ENCODE peak calls at places on chromosomes 2 and 18, in six cellular contexts. One of them, this sample, is unnamed.

GRCh38 chr2:18045230-18045629 is 166.8 kb downstream of the KCNS3 start:
- DNase-seq in stomach: no peak
- DNase-seq in ovary: no peak
- DNase-seq in A549: no peak
- DNase-seq in breast epithelium: no peak
- DNase-seq in GM12878: no peak
- DNase-seq in this sample: no peak

GRCh38 chr2:37837576-37838335 is 87.3 kb upstream of the RMDN2 start:
- DNase-seq in stomach: no peak
- DNase-seq in ovary: no peak
- DNase-seq in A549: no peak
- DNase-seq in breast epithelium: no peak
- DNase-seq in GM12878: no peak
- DNase-seq in this sample: peak

GRCh38 chr2:163664610-163665009 is 71.2 kb downstream of the FIGN start:
- DNase-seq in stomach: no peak
- DNase-seq in ovary: no peak
- DNase-seq in A549: peak
- DNase-seq in breast epithelium: no peak
- DNase-seq in GM12878: no peak
- DNase-seq in this sample: no peak

GRCh38 chr2:237864030-237864931 is 4.9 kb downstream of the RAMP1 start:
- DNase-seq in stomach: no peak
- DNase-seq in ovary: peak
- DNase-seq in A549: no peak
- DNase-seq in breast epithelium: peak
- DNase-seq in GM12878: no peak
- DNase-seq in this sample: no peak

GRCh38 chr2:1222062-1222461 is 191.2 kb upstream of the TPO start:
- DNase-seq in stomach: no peak
- DNase-seq in ovary: no peak
- DNase-seq in A549: no peak
- DNase-seq in breast epithelium: no peak
- DNase-seq in GM12878: no peak
- DNase-seq in this sample: no peak

GRCh38 chr18:40866013-40866644 is 1088.9 kb upstream of the PIK3C3 start:
- DNase-seq in stomach: no peak
- DNase-seq in ovary: no peak
- DNase-seq in A549: peak
- DNase-seq in breast epithelium: no peak
- DNase-seq in GM12878: no peak
- DNase-seq in this sample: no peak

GRCh38 chr2:63050916-63051794 is 525 bp downstream of the OTX1 start:
- DNase-seq in stomach: no peak
- DNase-seq in ovary: peak
- DNase-seq in A549: no peak
- DNase-seq in breast epithelium: no peak
- DNase-seq in GM12878: no peak
- DNase-seq in this sample: no peak

GRCh38 chr18:78506031-78506461 is 473.6 kb upstream of the SALL3 start:
- DNase-seq in stomach: no peak
- DNase-seq in ovary: no peak
- DNase-seq in A549: no peak
- DNase-seq in breast epithelium: no peak
- DNase-seq in GM12878: no peak
- DNase-seq in this sample: no peak

GRCh38 chr2:157181234-157181633 is 76.3 kb upstream of the GALNT5 start:
- DNase-seq in stomach: no peak
- DNase-seq in ovary: no peak
- DNase-seq in A549: no peak
- DNase-seq in breast epithelium: no peak
- DNase-seq in GM12878: no peak
- DNase-seq in this sample: no peak

GRCh38 chr2:42562474-42563144 is 5.8 kb upstream of the MTA3 start:
- DNase-seq in stomach: peak
- DNase-seq in ovary: no peak
- DNase-seq in A549: no peak
- DNase-seq in breast epithelium: peak
- DNase-seq in GM12878: no peak
- DNase-seq in this sample: no peak

GRCh38 chr2:239369631-239370161 is 31.1 kb downstream of the HDAC4 start:
- DNase-seq in stomach: no peak
- DNase-seq in ovary: no peak
- DNase-seq in A549: no peak
- DNase-seq in breast epithelium: no peak
- DNase-seq in GM12878: peak
- DNase-seq in this sample: peak

GRCh38 chr2:38158361-38159128 is 82.6 kb upstream of the CYP1B1 start:
- DNase-seq in stomach: no peak
- DNase-seq in ovary: no peak
- DNase-seq in A549: no peak
- DNase-seq in breast epithelium: no peak
- DNase-seq in GM12878: no peak
- DNase-seq in this sample: no peak

GRCh38 chr2:175766880-175767279 is 235.2 kb downstream of the LNPK start:
- DNase-seq in stomach: no peak
- DNase-seq in ovary: no peak
- DNase-seq in A549: peak
- DNase-seq in breast epithelium: no peak
- DNase-seq in GM12878: no peak
- DNase-seq in this sample: no peak

GRCh38 chr2:216695401-216695821 is at the start of gene IGFBP5:
- DNase-seq in stomach: peak
- DNase-seq in ovary: peak
- DNase-seq in A549: no peak
- DNase-seq in breast epithelium: peak
- DNase-seq in GM12878: no peak
- DNase-seq in this sample: peak
- TF ChIP-seq CTCF in stomach: no peak
- TF ChIP-seq CTCF in ovary: no peak
- TF ChIP-seq CTCF in A549: peak
- TF ChIP-seq CTCF in breast epithelium: no peak
- TF ChIP-seq CTCF in GM12878: no peak
- TF ChIP-seq CTCF in this sample: no peak

DNA sequence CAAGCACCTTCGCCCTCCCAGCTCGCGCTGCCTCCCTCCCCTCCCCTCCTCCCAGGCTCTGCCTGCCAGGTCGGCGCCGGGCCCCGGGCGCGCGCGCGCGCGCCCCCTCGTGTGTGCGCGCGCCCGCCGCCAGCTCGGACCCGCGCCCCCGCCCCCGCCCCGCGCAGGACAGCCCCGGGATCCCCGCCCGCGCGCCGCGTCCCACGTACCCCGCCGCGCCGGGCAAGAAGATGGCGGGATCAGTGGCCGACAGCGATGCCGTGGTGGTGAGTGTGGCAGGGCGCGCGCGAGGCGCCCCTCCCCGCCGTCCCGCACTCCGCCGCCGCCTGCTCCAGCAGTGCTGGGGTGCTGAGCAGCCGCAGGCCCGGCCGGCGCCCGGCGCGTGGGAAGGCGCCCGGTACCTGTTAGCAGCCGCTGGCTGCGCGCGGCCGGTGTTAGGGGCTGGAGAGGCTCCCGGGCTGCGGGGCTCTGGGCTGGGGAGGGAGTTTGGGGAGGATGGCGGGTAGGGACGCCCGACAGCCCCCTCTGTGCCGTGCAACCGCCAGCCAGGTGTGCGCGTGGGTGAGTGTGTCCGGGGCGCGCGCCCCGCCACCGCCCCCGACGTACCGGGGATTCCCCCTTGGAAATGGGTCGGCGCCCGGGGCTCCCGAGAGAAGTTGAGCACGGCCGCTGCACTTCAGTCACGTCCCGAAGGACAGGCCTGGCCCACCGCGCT is 511 bp downstream of the LGALSL start:
- DNase-seq in stomach: peak
- DNase-seq in ovary: peak
- DNase-seq in A549: peak
- DNase-seq in breast epithelium: peak
- DNase-seq in GM12878: no peak
- DNase-seq in this sample: no peak
- TF ChIP-seq POLR2A in stomach: no peak
- TF ChIP-seq POLR2A in ovary: no peak
- TF ChIP-seq POLR2A in A549: no peak
- TF ChIP-seq POLR2A in breast epithelium: no peak
- TF ChIP-seq POLR2A in GM12878: peak
- TF ChIP-seq POLR2A in this sample: no peak

GRCh38 chr2:162457487-162457886 is 113.6 kb downstream of the GCA start:
- DNase-seq in stomach: no peak
- DNase-seq in ovary: no peak
- DNase-seq in A549: no peak
- DNase-seq in breast epithelium: no peak
- DNase-seq in GM12878: no peak
- DNase-seq in this sample: no peak

GRCh38 chr2:162462911-162463310 is 119.0 kb downstream of the GCA start:
- DNase-seq in stomach: no peak
- DNase-seq in ovary: no peak
- DNase-seq in A549: no peak
- DNase-seq in breast epithelium: no peak
- DNase-seq in GM12878: no peak
- DNase-seq in this sample: no peak

GRCh38 chr2:162457021-162457420 is 113.1 kb downstream of the GCA start:
- DNase-seq in stomach: no peak
- DNase-seq in ovary: no peak
- DNase-seq in A549: no peak
- DNase-seq in breast epithelium: no peak
- DNase-seq in GM12878: no peak
- DNase-seq in this sample: no peak
- TF ChIP-seq CTCF in stomach: no peak
- TF ChIP-seq CTCF in ovary: no peak
- TF ChIP-seq CTCF in A549: no peak
- TF ChIP-seq CTCF in breast epithelium: no peak
- TF ChIP-seq CTCF in GM12878: no peak
- TF ChIP-seq CTCF in this sample: no peak

GRCh38 chr2:134918518-134919359 is at the start of gene CCNT2:
- DNase-seq in stomach: peak
- DNase-seq in ovary: peak
- DNase-seq in A549: peak
- DNase-seq in breast epithelium: peak
- DNase-seq in GM12878: peak
- DNase-seq in this sample: peak
- TF ChIP-seq POLR2A in stomach: peak
- TF ChIP-seq POLR2A in ovary: peak
- TF ChIP-seq POLR2A in A549: peak
- TF ChIP-seq POLR2A in breast epithelium: peak
- TF ChIP-seq POLR2A in GM12878: peak
- TF ChIP-seq POLR2A in this sample: no peak

This sample was measured in lower leg skin.